ENCODE peak calls at places on chromosomes 11 and 22, in four cellular contexts. K is neural progenitor cell, N is SK-N-SH, U is GM23248. G is an unnamed sample.

GRCh38 chr11:70063121-70063520 is 15.0 kb upstream of the ANO1 start:
- DNase-seq in K (no peak), N (no peak), U (no peak), G (no peak)

GRCh38 chr11:46534713-46535112 is 59.1 kb downstream of the AMBRA1 start:
- DNase-seq in K (no peak), N (no peak), U (no peak), G (no peak)

GRCh38 chr11:100748153-100748552 is 61.1 kb downstream of the ARHGAP42 start:
- DNase-seq in K (no peak), N (no peak), U (no peak), G (no peak)

GRCh38 chr22:43818981-43819690 is 7.0 kb upstream of the EFCAB6 start:
- DNase-seq in K (no peak), N (no peak), U (no peak), G (no peak)

GRCh38 chr11:61679893-61680621 is at the start of gene DAGLA:
- DNase-seq in K (peak; percentile 89), N (peak; percentile 99), U (peak; percentile 70), G (peak; percentile 48)

GRCh38 chr11:117866526-117866925 is 9.9 kb downstream of the FXYD6 start:
- DNase-seq in K (no peak), N (no peak), U (no peak), G (no peak)

GRCh38 chr11:1126491-1126926 is 31.2 kb upstream of the MUC5AC start:
- DNase-seq in K (no peak), N (peak; percentile 8), U (no peak), G (no peak)

GRCh38 chr22:42360348-42360747 is 71.9 kb downstream of the NFAM1 start:
- DNase-seq in K (no peak), N (no peak), U (no peak), G (no peak)

GRCh38 chr11:114209904-114210303 is 86.3 kb upstream of the NNMT start:
- DNase-seq in K (peak; percentile 31), N (no peak), U (no peak), G (no peak)

GRCh38 chr11:112477929-112478317 is 217.3 kb upstream of the PLET1 start:
- DNase-seq in K (no peak), N (no peak), U (no peak), G (peak; percentile 88)

GRCh38 chr11:92453055-92453454 is 228.4 kb downstream of the FAT3 start:
- DNase-seq in K (no peak), N (no peak), U (peak; percentile 61), G (peak; percentile 37)

GRCh38 chr11:23725752-23726151 is 771.1 kb upstream of the LUZP2 start:
- DNase-seq in K (no peak), N (no peak), U (peak; percentile 44), G (no peak)

GRCh38 chr11:2249191-2249916 is 21.0 kb downstream of the ASCL2 start:
- DNase-seq in K (no peak), N (no peak), U (no peak), G (no peak)

GRCh38 chr11:100640071-100640470 is 47.0 kb upstream of the ARHGAP42 start:
- DNase-seq in K (no peak), N (no peak), U (no peak), G (no peak)

GRCh38 chr11:6623391-6624363 is 4.5 kb upstream of the TPP1 start:
- DNase-seq in K (no peak), N (no peak), U (no peak), G (no peak)

GRCh38 chr11:109644158-109644557 is 222.2 kb downstream of the C11orf87 start:
- DNase-seq in K (peak; percentile 16), N (peak; percentile 55), U (peak; percentile 1), G (no peak)

GRCh38 chr11:45233121-45233803 is 52.9 kb downstream of the SYT13 start:
- DNase-seq in K (peak; percentile 78), N (peak; percentile 91), U (peak; percentile 68), G (no peak)

GRCh38 chr11:55707029-55707428 is 45.0 kb downstream of the OR4C6 start:
- DNase-seq in K (peak; percentile 9), N (peak; percentile 16), U (peak; percentile 51), G (no peak)

GRCh38 chr22:45499746-45500145 is 2.9 kb upstream of the FBLN1 start:
- DNase-seq in K (no peak), N (no peak), U (no peak), G (peak; percentile 37)

GRCh38 chr11:13140873-13141655 is 131.9 kb downstream of the RASSF10 start:
- DNase-seq in K (no peak), N (no peak), U (peak; percentile 35), G (no peak)

GRCh38 chr11:57157624-57158023 is 24.1 kb upstream of the LRRC55 start:
- DNase-seq in K (no peak), N (no peak), U (no peak), G (no peak)

GRCh38 chr11:73416711-73417265 is 40.6 kb downstream of the RELT start:
- DNase-seq in K (no peak), N (no peak), U (peak; percentile 80), G (no peak)

GRCh38 chr11:106644824-106645223 is 373.5 kb downstream of the GUCY1A2 start:
- DNase-seq in K (no peak), N (no peak), U (peak; percentile 14), G (no peak)

GRCh38 chr11:17828311-17828751 is 93.8 kb downstream of the KCNC1 start:
- DNase-seq in K (no peak), N (no peak), U (peak; percentile 80), G (no peak)

GRCh38 chr11:67440229-67441081 is 2.8 kb downstream of the CORO1B start:
- DNase-seq in K (no peak), N (no peak), U (no peak), G (no peak)

GRCh38 chr11:67439321-67440228 is 2.1 kb upstream of the PTPRCAP start:
- DNase-seq in K (no peak), N (no peak), U (peak; percentile 64), G (peak; percentile 52)

GRCh38 chr11:67442504-67443398 is 525 bp downstream of the CORO1B start:
- DNase-seq in K (no peak), N (no peak), U (peak; percentile 54), G (no peak)

GRCh38 chr11:67441082-67441683 is 2.1 kb downstream of the CORO1B start:
- DNase-seq in K (no peak), N (no peak), U (no peak), G (no peak)

DNA sequence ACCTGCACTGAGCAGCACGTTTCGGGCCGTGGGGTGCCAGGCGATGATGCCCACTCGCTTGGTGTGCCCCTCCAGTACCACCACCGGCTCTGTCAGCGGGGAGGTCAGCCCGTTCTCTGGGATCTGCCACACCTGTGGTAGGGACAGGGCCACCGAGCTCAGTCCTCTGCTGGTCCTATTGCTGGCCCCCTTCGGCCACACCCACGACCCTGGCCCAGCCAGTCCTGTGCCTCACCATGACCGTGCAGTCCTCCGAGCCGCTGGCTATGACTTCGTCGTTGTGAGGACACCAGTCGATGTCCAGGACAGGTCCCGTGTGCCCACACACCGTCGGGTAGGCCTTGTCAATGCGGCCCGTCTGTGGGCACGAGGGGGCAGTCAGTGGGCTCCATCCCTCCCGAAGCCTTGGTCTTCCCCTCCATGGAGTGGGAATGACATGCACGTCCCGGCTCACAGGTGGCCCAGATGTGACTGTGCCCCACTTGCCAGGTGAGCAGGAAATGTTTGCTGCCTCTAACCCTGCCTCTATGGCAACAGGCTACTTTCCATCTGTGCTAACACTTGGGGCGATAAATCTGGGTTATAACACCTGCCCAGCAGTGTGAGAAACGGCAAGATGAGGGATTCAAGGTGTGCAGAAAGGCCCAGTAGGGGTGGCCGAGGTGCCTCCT is 1.4 kb downstream of the CORO1B start:
- DNase-seq in K (no peak), N (no peak), U (no peak), G (no peak)
- H3F3A ChIP-seq in K (peaks cover 19% of the 10 kb centered on the region), N (no peaks in the 10 kb centered on the region), U (no peaks in the 10 kb centered on the region), G (peaks cover 37% of the 10 kb centered on the region)

DNA sequence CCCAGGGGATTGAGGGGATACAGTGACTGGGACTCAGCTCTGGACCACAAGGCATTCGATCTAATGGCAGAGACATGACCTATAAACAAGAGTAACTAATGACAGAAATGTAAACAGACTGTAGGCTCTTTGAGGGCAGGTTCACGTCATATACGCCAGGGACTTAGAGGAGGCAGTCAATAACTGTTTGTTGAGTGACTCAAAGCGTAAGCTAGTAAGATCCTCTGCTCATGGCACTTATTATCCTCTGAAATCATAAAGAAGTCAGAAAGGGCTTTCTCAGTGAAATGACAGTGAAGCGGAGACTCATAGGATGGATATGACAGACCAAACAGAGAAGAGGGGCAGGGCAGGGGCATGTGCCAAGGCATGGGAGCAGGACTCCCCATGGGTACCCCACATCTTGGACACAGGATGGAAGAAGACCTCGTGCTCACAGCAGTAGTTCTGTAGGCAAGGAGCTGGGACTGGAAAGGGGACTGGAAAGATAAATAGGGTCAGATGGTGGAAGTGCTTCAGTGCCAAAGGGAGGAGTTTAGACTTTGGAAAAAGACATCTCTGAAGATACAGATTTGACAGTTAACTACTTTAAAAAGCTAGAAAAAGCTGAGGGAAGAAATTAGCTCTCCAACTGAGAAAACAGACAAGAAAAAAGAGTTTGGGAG is 72.8 kb downstream of the SLC1A2 start:
- DNase-seq in K (no peak), N (no peak), U (no peak), G (no peak)
- H3F3A ChIP-seq in K (no peaks in the 10 kb centered on the region), N (peaks cover 18% of the 10 kb centered on the region), U (peaks cover 18% of the 10 kb centered on the region), G (no peaks in the 10 kb centered on the region)

GRCh38 chr11:93476796-93477195 is 66.4 kb downstream of the SMCO4 start:
- DNase-seq in K (no peak), N (no peak), U (peak; percentile 76), G (no peak)
- H3F3A ChIP-seq in K (peaks cover 24% of the 10 kb centered on the region), N (no peaks in the 10 kb centered on the region), U (no peaks in the 10 kb centered on the region), G (no peaks in the 10 kb centered on the region)

GRCh38 chr11:128477811-128478210 is 109.5 kb downstream of the ETS1 start:
- DNase-seq in K (no peak), N (no peak), U (no peak), G (no peak)
- H3F3A ChIP-seq in K (peaks cover 13% of the 10 kb centered on the region), N (peaks cover 6% of the 10 kb centered on the region), U (peaks cover 76% of the 10 kb centered on the region), G (no peaks in the 10 kb centered on the region)

DNA sequence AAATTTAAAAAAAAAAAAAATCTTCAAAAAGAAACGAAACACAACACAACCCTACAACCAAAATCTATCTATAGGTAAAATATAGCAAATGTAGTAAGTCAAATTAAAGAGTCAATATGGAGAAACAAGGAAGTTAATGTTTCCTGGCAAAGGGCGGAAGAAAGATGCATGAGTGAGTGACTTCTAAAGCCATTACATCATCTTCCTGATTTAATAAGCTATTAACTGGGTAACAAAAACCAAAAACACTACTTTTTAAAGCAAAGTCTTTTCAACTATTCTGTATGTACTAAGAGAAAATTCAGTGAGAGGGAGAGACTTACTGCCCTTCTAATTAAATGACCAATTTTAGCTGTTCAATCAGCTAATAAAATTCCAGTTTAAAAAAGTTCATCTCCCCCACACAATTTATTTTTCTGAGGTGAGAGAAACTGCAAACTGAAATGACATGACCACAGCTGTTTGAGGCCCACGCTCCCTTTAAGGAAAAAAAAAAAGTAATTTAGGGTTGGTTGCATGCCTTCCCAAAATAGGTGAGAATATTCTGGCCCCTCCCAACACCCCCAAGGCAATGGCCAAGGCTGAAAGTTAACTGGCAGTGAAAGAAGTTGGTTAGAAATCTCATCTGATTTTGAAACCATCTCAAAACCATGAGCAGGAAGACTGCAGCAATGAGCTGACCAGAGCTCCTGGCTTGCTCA is 5.9 kb downstream of the SF1 start:
- DNase-seq in K (no peak), N (no peak), U (peak; percentile 33), G (no peak)
- H3F3A ChIP-seq in K (peaks cover 99% of the 10 kb centered on the region), N (peaks cover 40% of the 10 kb centered on the region), U (peaks cover 83% of the 10 kb centered on the region), G (peaks cover 99% of the 10 kb centered on the region)

DNA sequence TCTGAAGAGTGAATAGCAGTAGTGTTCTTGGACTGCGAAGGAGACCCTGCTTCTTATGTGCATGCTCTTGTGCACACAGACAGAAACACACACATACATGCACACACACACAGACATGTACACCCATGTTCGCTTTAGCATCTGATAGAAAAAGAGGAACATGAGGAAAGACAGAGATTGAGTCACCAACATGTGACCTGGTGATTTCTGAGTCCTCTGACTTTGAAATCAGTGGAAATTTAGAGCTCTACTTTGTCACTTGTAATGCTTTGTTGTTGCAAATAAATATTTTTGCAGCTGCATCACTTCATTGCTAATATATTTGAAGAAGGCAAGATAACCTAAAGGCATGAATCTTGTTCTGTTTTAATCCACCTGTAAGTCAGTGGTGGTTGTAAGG is 23.8 kb downstream of the CD44 start:
- DNase-seq in K (no peak), N (no peak), U (peak; percentile 78), G (no peak)
- H3F3A ChIP-seq in K (no peaks in the 10 kb centered on the region), N (peaks cover 60% of the 10 kb centered on the region), U (peaks cover 96% of the 10 kb centered on the region), G (peaks cover 100% of the 10 kb centered on the region)

GRCh38 chr22:50189849-50190181 is 4.1 kb downstream of the TRABD start:
- DNase-seq in K (no peak), N (no peak), U (no peak), G (no peak)
- H3F3A ChIP-seq in K (peaks cover 2% of the 10 kb centered on the region), N (no peaks in the 10 kb centered on the region), U (no peaks in the 10 kb centered on the region), G (peaks cover 18% of the 10 kb centered on the region)

G was measured in PC-9.